ENCODE peak calls at places on chromosomes 13 and 19, in four cellular contexts. One of them, this sample, is unnamed.

GRCh38 chr19:56477429-56478338 is 539 bp upstream of the ZNF667 start:
- DNase-seq in fibroblast of lung: peak
- DNase-seq in neural crest cell: no peak
- DNase-seq in sigmoid colon: peak
- DNase-seq in this sample: peak

GRCh38 chr19:17404621-17405249 is 695 bp downstream of the BST2 start:
- DNase-seq in sigmoid colon: no peak
- DNase-seq in fibroblast of lung: no peak
- DNase-seq in neural crest cell: no peak
- DNase-seq in this sample: no peak

GRCh38 chr13:113407531-113408393 is 43.8 kb upstream of the GRTP1 start:
- DNase-seq in sigmoid colon: peak
- DNase-seq in neural crest cell: no peak
- DNase-seq in fibroblast of lung: no peak
- DNase-seq in this sample: no peak

GRCh38 chr19:10730932-10731331 is 13.1 kb downstream of the DNM2 start:
- DNase-seq in sigmoid colon: no peak
- DNase-seq in fibroblast of lung: no peak
- DNase-seq in neural crest cell: no peak
- DNase-seq in this sample: no peak

GRCh38 chr13:100089633-100090032 is 740 bp downstream of the PCCA start:
- DNase-seq in neural crest cell: no peak
- DNase-seq in sigmoid colon: no peak
- DNase-seq in fibroblast of lung: peak
- DNase-seq in this sample: peak

GRCh38 chr19:55605207-55605636 is 225 bp upstream of the ZNF865 start:
- DNase-seq in sigmoid colon: peak
- DNase-seq in fibroblast of lung: peak
- DNase-seq in neural crest cell: peak
- DNase-seq in this sample: peak

GRCh38 chr13:109162248-109163051 is 533.0 kb downstream of the MYO16 start:
- DNase-seq in sigmoid colon: no peak
- DNase-seq in neural crest cell: no peak
- DNase-seq in fibroblast of lung: no peak
- DNase-seq in this sample: no peak

GRCh38 chr19:1650627-1651009 is 1.8 kb downstream of the TCF3 start:
- DNase-seq in sigmoid colon: no peak
- DNase-seq in neural crest cell: no peak
- DNase-seq in fibroblast of lung: peak
- DNase-seq in this sample: peak

GRCh38 chr19:19276386-19276785 is 3.3 kb upstream of the TM6SF2 start:
- DNase-seq in neural crest cell: no peak
- DNase-seq in sigmoid colon: no peak
- DNase-seq in fibroblast of lung: peak
- DNase-seq in this sample: peak

GRCh38 chr13:98530236-98530635 is 46.7 kb downstream of the STK24 start:
- DNase-seq in sigmoid colon: peak
- DNase-seq in neural crest cell: no peak
- DNase-seq in fibroblast of lung: no peak
- DNase-seq in this sample: no peak

GRCh38 chr13:106570354-106570822 is 2.5 kb upstream of the ARGLU1 start:
- DNase-seq in sigmoid colon: peak
- DNase-seq in neural crest cell: peak
- DNase-seq in fibroblast of lung: peak
- DNase-seq in this sample: peak

GRCh38 chr19:11887247-11887617 is 350 bp upstream of the ZNF69 start:
- DNase-seq in sigmoid colon: no peak
- DNase-seq in fibroblast of lung: peak
- DNase-seq in neural crest cell: no peak
- DNase-seq in this sample: no peak

GRCh38 chr19:11890634-11891033 is 3.1 kb downstream of the ZNF69 start:
- DNase-seq in neural crest cell: no peak
- DNase-seq in fibroblast of lung: no peak
- DNase-seq in sigmoid colon: no peak
- DNase-seq in this sample: no peak

DNA sequence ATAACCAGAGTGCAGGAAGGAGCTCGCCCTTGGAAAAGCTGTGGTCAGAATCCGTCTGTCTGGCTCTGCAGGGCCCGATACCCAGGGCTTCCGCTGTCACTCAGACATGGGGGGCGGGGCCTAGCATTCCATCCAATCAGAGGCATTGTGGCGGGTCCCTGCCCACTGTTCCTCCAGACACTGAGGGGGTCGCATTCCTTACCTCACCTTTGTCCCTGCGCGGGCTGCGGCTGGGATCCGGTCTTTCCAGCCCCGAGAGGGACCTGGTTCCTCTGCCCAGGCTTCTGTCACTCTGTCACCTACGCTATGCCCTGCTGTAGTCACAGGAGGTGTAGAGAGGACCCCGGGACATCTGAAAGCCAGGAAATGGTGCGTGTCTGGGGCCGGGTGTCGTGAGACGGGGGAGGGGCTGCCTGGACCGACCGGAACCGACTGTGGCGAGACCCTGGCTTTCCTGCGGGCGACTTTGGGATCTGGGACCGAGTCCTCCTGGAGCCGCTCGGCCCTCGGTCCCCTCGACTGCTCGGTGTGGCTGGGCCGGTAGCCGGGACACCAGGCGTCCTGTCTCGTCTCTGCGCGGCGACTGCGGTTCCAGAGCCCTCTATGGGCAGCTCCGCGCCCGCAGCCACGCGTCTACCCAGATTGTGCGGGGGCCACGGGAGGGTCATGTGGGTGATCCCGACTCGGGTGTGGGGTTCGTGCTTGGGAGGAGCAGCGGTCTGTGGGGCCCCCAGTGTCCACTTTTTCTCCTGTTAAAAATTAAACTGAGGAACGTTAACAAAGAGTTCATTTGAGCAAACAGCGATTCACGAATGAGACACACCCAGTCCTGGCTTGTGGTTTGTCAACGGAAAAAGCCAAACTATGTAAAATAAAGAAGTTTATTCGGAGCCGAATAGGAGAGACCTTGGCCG is at the start of gene ZNF69:
- DNase-seq in neural crest cell: peak
- DNase-seq in sigmoid colon: peak
- DNase-seq in fibroblast of lung: peak
- DNase-seq in this sample: peak
- TF ChIP-seq CTCF in neural crest cell: peak
- TF ChIP-seq CTCF in sigmoid colon: no peak
- TF ChIP-seq CTCF in fibroblast of lung: no peak
- TF ChIP-seq CTCF in this sample: no peak

DNA sequence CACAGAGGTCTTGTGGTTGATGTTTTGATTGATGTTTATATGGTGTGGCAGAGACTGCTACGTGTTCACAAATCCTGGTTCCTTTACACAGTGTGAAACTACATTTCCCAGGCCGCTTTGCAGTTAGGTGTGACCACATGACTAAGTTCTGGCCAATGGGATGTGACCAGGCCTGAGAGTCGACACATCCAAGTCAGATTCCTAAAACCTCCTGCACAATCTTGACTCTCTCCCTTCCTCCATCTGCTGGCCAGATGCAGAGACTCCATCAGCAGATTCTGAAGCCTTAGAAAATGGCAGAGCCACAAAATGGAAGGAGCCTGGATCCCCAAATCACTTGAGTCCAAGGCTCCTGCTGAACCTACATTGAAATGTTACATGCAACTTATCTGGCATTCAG is 12.6 kb downstream of the CD37 start:
- DNase-seq in fibroblast of lung: peak
- DNase-seq in sigmoid colon: no peak
- DNase-seq in neural crest cell: no peak
- DNase-seq in this sample: peak
- TF ChIP-seq CTCF in fibroblast of lung: peak
- TF ChIP-seq CTCF in sigmoid colon: no peak
- TF ChIP-seq CTCF in neural crest cell: peak
- TF ChIP-seq CTCF in this sample: peak

DNA sequence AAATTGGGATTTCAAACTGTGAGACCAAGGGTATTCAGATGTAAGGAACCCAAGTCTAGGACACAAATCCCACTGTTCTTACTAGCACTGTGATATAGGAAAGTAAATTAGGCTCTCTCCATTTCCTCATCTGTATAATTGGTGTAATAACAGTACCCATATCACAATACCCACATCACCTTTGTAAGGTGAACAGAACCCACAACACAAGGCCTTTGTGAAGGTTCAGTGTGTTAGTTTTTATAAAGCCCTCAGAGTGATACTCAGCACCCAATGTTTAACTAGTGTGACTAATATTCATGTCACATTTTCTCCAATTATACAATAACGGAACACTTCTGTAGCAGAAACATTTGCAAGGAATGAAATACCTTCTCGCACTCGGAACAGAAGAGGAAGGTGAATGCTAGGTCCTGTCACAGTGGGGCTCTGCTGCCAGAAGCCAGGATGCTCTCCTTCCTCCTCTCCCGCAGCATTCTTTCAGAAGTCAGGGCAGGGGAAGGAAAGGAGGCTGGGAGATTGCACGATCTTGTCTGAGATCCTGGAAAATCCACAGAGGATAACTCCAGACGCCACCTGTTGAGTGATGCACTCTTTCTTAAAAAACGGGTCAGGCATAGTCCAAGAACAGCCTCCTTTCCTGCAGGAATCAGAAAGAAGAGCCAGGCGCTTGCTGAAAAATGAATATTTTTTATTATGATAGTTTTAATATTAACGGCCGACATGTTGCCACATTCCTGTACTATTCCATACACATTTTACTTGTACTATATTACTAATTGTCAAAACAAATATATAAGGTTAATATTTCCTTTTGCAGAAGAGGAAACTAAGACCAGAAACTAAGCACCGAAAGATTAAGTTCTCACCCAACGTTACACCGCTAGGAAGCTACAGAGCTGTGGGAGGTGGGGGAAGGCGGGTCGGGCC is 762 bp downstream of the ZNF45 start:
- DNase-seq in sigmoid colon: no peak
- DNase-seq in neural crest cell: no peak
- DNase-seq in fibroblast of lung: peak
- DNase-seq in this sample: peak
- TF ChIP-seq CTCF in sigmoid colon: no peak
- TF ChIP-seq CTCF in neural crest cell: no peak
- TF ChIP-seq CTCF in fibroblast of lung: no peak
- TF ChIP-seq CTCF in this sample: no peak

GRCh38 chr19:43305642-43306041 is 36.3 kb upstream of the PSG9 start:
- DNase-seq in neural crest cell: no peak
- DNase-seq in fibroblast of lung: no peak
- DNase-seq in sigmoid colon: no peak
- DNase-seq in this sample: no peak
- TF ChIP-seq CTCF in neural crest cell: no peak
- TF ChIP-seq CTCF in fibroblast of lung: no peak
- TF ChIP-seq CTCF in sigmoid colon: no peak
- TF ChIP-seq CTCF in this sample: no peak

GRCh38 chr13:40255551-40255950 is 410.9 kb downstream of the FOXO1 start:
- DNase-seq in neural crest cell: no peak
- DNase-seq in fibroblast of lung: no peak
- DNase-seq in sigmoid colon: no peak
- DNase-seq in this sample: no peak

GRCh38 chr13:40261947-40262346 is 404.5 kb downstream of the FOXO1 start:
- DNase-seq in fibroblast of lung: no peak
- DNase-seq in neural crest cell: no peak
- DNase-seq in sigmoid colon: no peak
- DNase-seq in this sample: no peak

GRCh38 chr13:40259899-40260298 is 406.5 kb downstream of the FOXO1 start:
- DNase-seq in fibroblast of lung: peak
- DNase-seq in sigmoid colon: no peak
- DNase-seq in neural crest cell: no peak
- DNase-seq in this sample: no peak

GRCh38 chr13:40261361-40261760 is 405.1 kb downstream of the FOXO1 start:
- DNase-seq in neural crest cell: no peak
- DNase-seq in fibroblast of lung: no peak
- DNase-seq in sigmoid colon: no peak
- DNase-seq in this sample: no peak
- TF ChIP-seq CTCF in neural crest cell: no peak
- TF ChIP-seq CTCF in fibroblast of lung: no peak
- TF ChIP-seq CTCF in sigmoid colon: no peak
- TF ChIP-seq CTCF in this sample: no peak

GRCh38 chr13:30905932-30906383 is at the start of gene MEDAG:
- DNase-seq in sigmoid colon: peak
- DNase-seq in fibroblast of lung: peak
- DNase-seq in neural crest cell: no peak
- DNase-seq in this sample: peak

GRCh38 chr13:30907167-30907761 is 1.2 kb downstream of the MEDAG start:
- DNase-seq in sigmoid colon: no peak
- DNase-seq in neural crest cell: no peak
- DNase-seq in fibroblast of lung: peak
- DNase-seq in this sample: peak

GRCh38 chr13:30908416-30908980 is 2.4 kb downstream of the MEDAG start:
- DNase-seq in neural crest cell: no peak
- DNase-seq in sigmoid colon: no peak
- DNase-seq in fibroblast of lung: peak
- DNase-seq in this sample: no peak

GRCh38 chr13:30906411-30906990 is 430 bp downstream of the MEDAG start:
- DNase-seq in fibroblast of lung: peak
- DNase-seq in sigmoid colon: no peak
- DNase-seq in neural crest cell: peak
- DNase-seq in this sample: no peak

GRCh38 chr13:30910676-30911075 is 4.6 kb downstream of the MEDAG start:
- DNase-seq in fibroblast of lung: no peak
- DNase-seq in neural crest cell: no peak
- DNase-seq in sigmoid colon: no peak
- DNase-seq in this sample: no peak
- TF ChIP-seq CTCF in fibroblast of lung: no peak
- TF ChIP-seq CTCF in neural crest cell: no peak
- TF ChIP-seq CTCF in sigmoid colon: no peak
- TF ChIP-seq CTCF in this sample: no peak

GRCh38 chr19:53809518-53810186 is 14.5 kb downstream of the NLRP12 start:
- DNase-seq in fibroblast of lung: no peak
- DNase-seq in neural crest cell: no peak
- DNase-seq in sigmoid colon: no peak
- DNase-seq in this sample: no peak
- TF ChIP-seq CTCF in fibroblast of lung: no peak
- TF ChIP-seq CTCF in neural crest cell: peak
- TF ChIP-seq CTCF in sigmoid colon: no peak
- TF ChIP-seq CTCF in this sample: no peak

This sample was measured in foreskin fibroblast.